ENCODE peak calls at places on chromosomes 4 and X, in five cellular contexts. H is NCI-H510A; W is activated CD4-positive, alpha-beta T cell treated with anti-CD3 and anti-CD28 coated beads for 36 hours; J is effector CD4-positive, alpha-beta T cell; S is posterior cingulate gyrus. T is an unnamed sample.

GRCh38 chrX:134930501-134930900 is 60.3 kb upstream of the SMIM10 start:
- DNase-seq in H (no peak), W (no peak), J (no peak), S (no peak), T (no peak)

GRCh38 chr4:74178798-74179197 is 20.9 kb downstream of the MTHFD2L start:
- DNase-seq in H (no peak), W (no peak), J (no peak), S (no peak), T (no peak)

GRCh38 chr4:2135083-2135482 is 76.0 kb downstream of the NAT8L start:
- DNase-seq in H (peak), W (peak), J (no peak), S (no peak), T (no peak)

GRCh38 chrX:1167466-1167865 is 45.0 kb downstream of the CRLF2 start:
- DNase-seq in H (no peak), W (no peak), J (no peak), S (no peak), T (no peak)

GRCh38 chr4:150072906-150073714 is 5.1 kb upstream of the DCLK2 start:
- DNase-seq in H (no peak), W (no peak), J (no peak), S (no peak), T (no peak)

GRCh38 chrX:10280061-10280460 is 123.3 kb downstream of the CLCN4 start:
- DNase-seq in H (no peak), W (no peak), J (no peak), S (no peak), T (no peak)

GRCh38 chr4:174037049-174037448 is 246.4 kb downstream of the FBXO8 start:
- DNase-seq in H (no peak), W (no peak), J (no peak), S (no peak), T (no peak)

GRCh38 chr4:1960170-1960825 is 48.5 kb downstream of the NELFA start:
- DNase-seq in H (no peak), W (no peak), J (no peak), S (no peak), T (no peak)

GRCh38 chr4:122534776-122535175 is 78.3 kb upstream of the IL2 start:
- DNase-seq in H (no peak), W (no peak), J (no peak), S (no peak), T (no peak)

GRCh38 chr4:67762091-67762490 is 7.9 kb upstream of the GNRHR start:
- DNase-seq in H (no peak), W (no peak), J (no peak), S (no peak), T (no peak)

GRCh38 chr4:151865327-151865726 is 104.5 kb upstream of the GATB start:
- DNase-seq in H (no peak), W (no peak), J (no peak), S (peak), T (no peak)

T was measured in esophagus squamous epithelium.